ENCODE peak calls at places on chromosome 5, in six cellular contexts. U is spleen; V is lower lobe of right lung; O is CD4-positive, CD25-positive, alpha-beta regulatory T cell; G is WERI-Rb-1; T is effector memory CD4-positive, alpha-beta T cell. D is an unnamed sample. For H3K9me3, the result is how much of the 10 kb centered on the place peaks cover.

GRCh38 chr5:11494340-11494739 is 409.9 kb downstream of the CTNND2 start:
- DNase-seq in U (no peak), V (no peak), O (no peak), G (no peak), T (no peak), D (no peak)

GRCh38 chr5:150389759-150390256 is 22.9 kb downstream of the CD74 start:
- DNase-seq in U (no peak), V (no peak), O (no peak), G (no peak), T (no peak), D (no peak)

GRCh38 chr5:39273314-39273954 is 54.1 kb upstream of the FYB1 start:
- DNase-seq in U (no peak), V (no peak), O (peak), G (no peak), T (no peak), D (no peak)

GRCh38 chr5:147509710-147510651 is at the start of gene DPYSL3:
- DNase-seq in U (peak), V (peak), O (no peak), G (peak), T (no peak), D (no peak)

GRCh38 chr5:41115281-41115680 is 44.1 kb upstream of the MROH2B start:
- DNase-seq in U (no peak), V (no peak), O (no peak), G (no peak), T (no peak), D (no peak)

GRCh38 chr5:14617441-14617840 is 35.8 kb downstream of the OTULINL start:
- DNase-seq in U (no peak), V (no peak), O (no peak), G (no peak), T (no peak), D (no peak)

GRCh38 chr5:67380431-67380830 is 183.8 kb upstream of the CD180 start:
- DNase-seq in U (no peak), V (no peak), O (no peak), G (no peak), T (no peak), D (no peak)

GRCh38 chr5:134552301-134552700 is 26.8 kb downstream of the JADE2 start:
- DNase-seq in U (no peak), V (no peak), O (no peak), G (no peak), T (no peak), D (no peak)

GRCh38 chr5:59036274-59036961 is 453.5 kb downstream of the RAB3C start:
- DNase-seq in U (no peak), V (peak), O (no peak), G (no peak), T (peak), D (no peak)

GRCh38 chr5:181203093-181203711 is 1.8 kb downstream of the TRIM7 start:
- DNase-seq in U (peak), V (no peak), O (no peak), G (no peak), T (no peak), D (no peak)

GRCh38 chr5:139638090-139638735 is 9.9 kb upstream of the CXXC5 start:
- DNase-seq in U (peak), V (peak), O (peak), G (peak), T (no peak), D (no peak)

DNA sequence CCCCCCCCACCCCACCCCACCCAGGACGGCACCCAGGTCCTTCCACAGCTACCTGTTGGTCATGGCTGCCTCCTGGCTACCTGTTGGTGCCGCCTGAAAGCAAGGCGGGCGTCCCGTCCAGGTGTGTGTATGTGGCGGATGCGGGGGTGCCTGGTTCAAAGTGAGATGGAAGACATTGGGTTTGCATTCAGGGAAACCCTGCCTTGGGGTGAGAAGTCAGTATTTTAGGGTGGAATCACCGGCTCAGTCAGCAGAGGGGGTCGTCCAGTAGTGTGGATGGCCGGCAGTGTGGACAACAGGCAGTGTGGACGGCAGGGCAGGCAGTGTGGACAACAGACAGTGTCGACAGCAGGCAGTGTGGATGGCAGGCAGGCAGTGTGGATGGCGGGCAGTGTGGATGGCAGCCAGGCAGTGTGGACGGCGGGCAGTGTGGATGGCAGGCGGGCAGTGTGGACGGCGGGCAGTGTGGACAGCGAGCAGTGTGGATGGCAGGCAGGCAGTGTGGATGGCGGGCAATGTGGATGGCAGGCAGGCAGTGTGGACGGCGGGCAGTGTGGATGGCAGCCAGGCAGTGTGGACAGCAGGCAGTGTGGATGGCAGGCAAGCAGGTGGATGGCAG is 28.0 kb downstream of the NKD2 start:
- DNase-seq in U (no peak), V (peak), O (no peak), G (no peak), T (no peak), D (no peak)
- H3K9me3 ChIP-seq in U (under half), V (under half), O (under half), G (under half), T (under half), D (under half)

GRCh38 chr5:12865529-12865928 is 961.3 kb upstream of the CTNND2 start:
- DNase-seq in U (no peak), V (no peak), O (no peak), G (no peak), T (no peak), D (no peak)

GRCh38 chr5:12861891-12862290 is 957.6 kb upstream of the CTNND2 start:
- DNase-seq in U (no peak), V (no peak), O (no peak), G (no peak), T (no peak), D (no peak)
- H3K9me3 ChIP-seq in U (under half), V (under half), O (under half), G (under half), T (under half), D (under half)

DNA sequence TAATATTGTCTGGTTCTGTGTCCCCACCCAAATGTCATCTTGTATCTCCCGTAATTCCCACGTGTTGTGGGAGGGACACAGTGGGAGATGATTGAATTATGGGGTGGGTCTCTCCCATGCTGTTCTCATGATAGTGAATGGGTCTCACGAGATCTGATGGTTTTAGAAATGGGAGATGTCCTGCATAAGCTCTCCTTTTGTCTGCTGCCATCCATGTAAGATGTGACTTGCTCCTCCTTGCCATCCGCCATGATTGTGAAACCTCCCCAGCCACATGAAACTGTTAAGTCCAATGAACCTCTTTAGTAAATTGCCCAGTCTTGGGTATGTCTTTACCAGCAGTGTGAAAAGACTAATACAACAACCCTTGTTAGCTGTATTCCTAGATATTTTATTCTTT is 44.5 kb downstream of the GIN1 start:
- DNase-seq in U (no peak), V (no peak), O (no peak), G (no peak), T (no peak), D (no peak)
- H3K9me3 ChIP-seq in U (half or more), V (half or more), O (under half), G (under half), T (under half), D (under half)

GRCh38 chr5:3905521-3905920 is 309.9 kb downstream of the IRX1 start:
- DNase-seq in U (no peak), V (no peak), O (no peak), G (no peak), T (no peak), D (no peak)

GRCh38 chr5:3913264-3913663 is 317.6 kb downstream of the IRX1 start:
- DNase-seq in U (no peak), V (no peak), O (no peak), G (no peak), T (no peak), D (no peak)

GRCh38 chr5:3912790-3913189 is 317.2 kb downstream of the IRX1 start:
- DNase-seq in U (no peak), V (no peak), O (no peak), G (no peak), T (no peak), D (no peak)

GRCh38 chr5:3911111-3911510 is 315.5 kb downstream of the IRX1 start:
- DNase-seq in U (no peak), V (no peak), O (no peak), G (no peak), T (no peak), D (no peak)
- H3K9me3 ChIP-seq in U (under half), V (under half), O (under half), G (under half), T (under half), D (under half)

GRCh38 chr5:37028910-37029309 is 152.3 kb downstream of the NIPBL start:
- DNase-seq in U (no peak), V (no peak), O (no peak), G (no peak), T (no peak), D (no peak)
- H3K9me3 ChIP-seq in U (under half), V (under half), O (under half), G (under half), T (under half), D (under half)

GRCh38 chr5:32339198-32339597 is 26.5 kb upstream of the MTMR12 start:
- DNase-seq in U (no peak), V (no peak), O (no peak), G (no peak), T (no peak), D (no peak)
- H3K9me3 ChIP-seq in U (under half), V (under half), O (under half), G (under half), T (under half), D (under half)

GRCh38 chr5:1243487-1244152 is 18.4 kb downstream of the SLC6A18 start:
- DNase-seq in U (no peak), V (no peak), O (no peak), G (peak), T (no peak), D (no peak)
- H3K9me3 ChIP-seq in U (under half), V (under half), O (under half), G (under half), T (under half), D (under half)